ENCODE peak calls at places on chromosomes 5 and 9, in nine cellular contexts. One of them, this sample, is unnamed.
A peak's percentile ranks its signal among the peaks of the same experiment; 100 is the strongest.

GRCh38 chr5:58542709-58543108 is 40.2 kb upstream of the RAB3C start:
- DNase-seq in tibial nerve: no peak
- DNase-seq in nephron progenitor cell: no peak
- DNase-seq in AG10803: no peak
- DNase-seq in A673: no peak
- DNase-seq in activated CD8-positive, alpha-beta T cell treated with anti-CD3 and anti-CD28 coated beads for 36 hours: no peak
- DNase-seq in cardiac muscle cell: no peak
- DNase-seq in fibroblast of mammary gland: no peak
- DNase-seq in glutamatergic neuron: no peak
- DNase-seq in this sample: no peak

GRCh38 chr5:29148581-29148980 is 2044.9 kb upstream of the CDH6 start:
- DNase-seq in tibial nerve: no peak
- DNase-seq in nephron progenitor cell: no peak
- DNase-seq in AG10803: no peak
- DNase-seq in A673: no peak
- DNase-seq in activated CD8-positive, alpha-beta T cell treated with anti-CD3 and anti-CD28 coated beads for 36 hours: no peak
- DNase-seq in cardiac muscle cell: no peak
- DNase-seq in fibroblast of mammary gland: no peak
- DNase-seq in glutamatergic neuron: no peak
- DNase-seq in this sample: no peak

GRCh38 chr5:125198270-125198974 is 452.0 kb upstream of the ZNF608 start:
- DNase-seq in tibial nerve: peak; percentile 77
- DNase-seq in nephron progenitor cell: peak; percentile 57
- DNase-seq in AG10803: peak; percentile 63
- DNase-seq in A673: peak; percentile 78
- DNase-seq in activated CD8-positive, alpha-beta T cell treated with anti-CD3 and anti-CD28 coated beads for 36 hours: no peak
- DNase-seq in cardiac muscle cell: peak; percentile 88
- DNase-seq in fibroblast of mammary gland: peak; percentile 81
- DNase-seq in glutamatergic neuron: peak; percentile 83
- DNase-seq in this sample: no peak

GRCh38 chr5:135367070-135367469 is 32.0 kb downstream of the MACROH2A1 start:
- DNase-seq in tibial nerve: no peak
- DNase-seq in nephron progenitor cell: no peak
- DNase-seq in AG10803: no peak
- DNase-seq in A673: no peak
- DNase-seq in activated CD8-positive, alpha-beta T cell treated with anti-CD3 and anti-CD28 coated beads for 36 hours: no peak
- DNase-seq in cardiac muscle cell: no peak
- DNase-seq in fibroblast of mammary gland: no peak
- DNase-seq in glutamatergic neuron: no peak
- DNase-seq in this sample: no peak

GRCh38 chr9:96460470-96460869 is 10.5 kb downstream of the HABP4 start:
- DNase-seq in tibial nerve: no peak
- DNase-seq in nephron progenitor cell: no peak
- DNase-seq in AG10803: peak; percentile 84
- DNase-seq in A673: no peak
- DNase-seq in activated CD8-positive, alpha-beta T cell treated with anti-CD3 and anti-CD28 coated beads for 36 hours: no peak
- DNase-seq in cardiac muscle cell: no peak
- DNase-seq in fibroblast of mammary gland: peak; percentile 84
- DNase-seq in glutamatergic neuron: no peak
- DNase-seq in this sample: no peak

GRCh38 chr5:131974956-131975726 is 29.7 kb upstream of the MEIKIN start:
- DNase-seq in tibial nerve: no peak
- DNase-seq in nephron progenitor cell: no peak
- DNase-seq in AG10803: no peak
- DNase-seq in A673: no peak
- DNase-seq in activated CD8-positive, alpha-beta T cell treated with anti-CD3 and anti-CD28 coated beads for 36 hours: peak; percentile 29
- DNase-seq in cardiac muscle cell: no peak
- DNase-seq in fibroblast of mammary gland: no peak
- DNase-seq in glutamatergic neuron: no peak
- DNase-seq in this sample: no peak

GRCh38 chr5:123422433-123423277 is 548 bp downstream of the CEP120 start:
- DNase-seq in tibial nerve: peak; percentile 31
- DNase-seq in nephron progenitor cell: no peak
- DNase-seq in AG10803: peak; percentile 27
- DNase-seq in A673: peak; percentile 22
- DNase-seq in activated CD8-positive, alpha-beta T cell treated with anti-CD3 and anti-CD28 coated beads for 36 hours: peak; percentile 31
- DNase-seq in cardiac muscle cell: peak; percentile 33
- DNase-seq in fibroblast of mammary gland: peak; percentile 41
- DNase-seq in glutamatergic neuron: no peak
- DNase-seq in this sample: no peak

GRCh38 chr9:136862849-136863622 is 3.1 kb downstream of the EDF1 start:
- DNase-seq in tibial nerve: no peak
- DNase-seq in nephron progenitor cell: no peak
- DNase-seq in AG10803: no peak
- DNase-seq in A673: no peak
- DNase-seq in activated CD8-positive, alpha-beta T cell treated with anti-CD3 and anti-CD28 coated beads for 36 hours: no peak
- DNase-seq in cardiac muscle cell: no peak
- DNase-seq in fibroblast of mammary gland: no peak
- DNase-seq in glutamatergic neuron: no peak
- DNase-seq in this sample: no peak

GRCh38 chr9:113349434-113350337 is at the start of gene BSPRY:
- DNase-seq in tibial nerve: no peak
- DNase-seq in nephron progenitor cell: peak; percentile 55
- DNase-seq in AG10803: no peak
- DNase-seq in A673: no peak
- DNase-seq in activated CD8-positive, alpha-beta T cell treated with anti-CD3 and anti-CD28 coated beads for 36 hours: peak; percentile 50
- DNase-seq in cardiac muscle cell: no peak
- DNase-seq in fibroblast of mammary gland: no peak
- DNase-seq in glutamatergic neuron: peak; percentile 31
- DNase-seq in this sample: peak; percentile 68

GRCh38 chr5:159667286-159667685 is 249.0 kb upstream of the ADRA1B start:
- DNase-seq in tibial nerve: no peak
- DNase-seq in nephron progenitor cell: no peak
- DNase-seq in AG10803: no peak
- DNase-seq in A673: no peak
- DNase-seq in activated CD8-positive, alpha-beta T cell treated with anti-CD3 and anti-CD28 coated beads for 36 hours: no peak
- DNase-seq in cardiac muscle cell: no peak
- DNase-seq in fibroblast of mammary gland: no peak
- DNase-seq in glutamatergic neuron: no peak
- DNase-seq in this sample: no peak

GRCh38 chr5:123180178-123180577 is 91.1 kb downstream of the PRDM6 start:
- DNase-seq in tibial nerve: no peak
- DNase-seq in nephron progenitor cell: no peak
- DNase-seq in AG10803: peak; percentile 10
- DNase-seq in A673: no peak
- DNase-seq in activated CD8-positive, alpha-beta T cell treated with anti-CD3 and anti-CD28 coated beads for 36 hours: no peak
- DNase-seq in cardiac muscle cell: no peak
- DNase-seq in fibroblast of mammary gland: no peak
- DNase-seq in glutamatergic neuron: no peak
- DNase-seq in this sample: no peak

GRCh38 chr9:92176068-92176799 is 61.0 kb upstream of the SPTLC1 start:
- DNase-seq in tibial nerve: no peak
- DNase-seq in nephron progenitor cell: no peak
- DNase-seq in AG10803: peak; percentile 4
- DNase-seq in A673: no peak
- DNase-seq in activated CD8-positive, alpha-beta T cell treated with anti-CD3 and anti-CD28 coated beads for 36 hours: no peak
- DNase-seq in cardiac muscle cell: no peak
- DNase-seq in fibroblast of mammary gland: no peak
- DNase-seq in glutamatergic neuron: no peak
- DNase-seq in this sample: no peak

GRCh38 chr5:133957080-133957479 is 11.3 kb downstream of the C5orf15 start:
- DNase-seq in tibial nerve: no peak
- DNase-seq in nephron progenitor cell: no peak
- DNase-seq in AG10803: no peak
- DNase-seq in A673: no peak
- DNase-seq in activated CD8-positive, alpha-beta T cell treated with anti-CD3 and anti-CD28 coated beads for 36 hours: no peak
- DNase-seq in cardiac muscle cell: no peak
- DNase-seq in fibroblast of mammary gland: no peak
- DNase-seq in glutamatergic neuron: no peak
- DNase-seq in this sample: no peak

GRCh38 chr5:155260798-155261197 is 247.2 kb downstream of the KIF4B start:
- DNase-seq in tibial nerve: no peak
- DNase-seq in nephron progenitor cell: no peak
- DNase-seq in AG10803: no peak
- DNase-seq in A673: peak; percentile 53
- DNase-seq in activated CD8-positive, alpha-beta T cell treated with anti-CD3 and anti-CD28 coated beads for 36 hours: no peak
- DNase-seq in cardiac muscle cell: no peak
- DNase-seq in fibroblast of mammary gland: no peak
- DNase-seq in glutamatergic neuron: no peak
- DNase-seq in this sample: peak; percentile 16

GRCh38 chr9:12625844-12626243 is 67.3 kb upstream of the TYRP1 start:
- DNase-seq in tibial nerve: no peak
- DNase-seq in nephron progenitor cell: no peak
- DNase-seq in AG10803: no peak
- DNase-seq in A673: no peak
- DNase-seq in activated CD8-positive, alpha-beta T cell treated with anti-CD3 and anti-CD28 coated beads for 36 hours: no peak
- DNase-seq in cardiac muscle cell: no peak
- DNase-seq in fibroblast of mammary gland: no peak
- DNase-seq in glutamatergic neuron: no peak
- DNase-seq in this sample: no peak

GRCh38 chr5:76083555-76084495 is 642 bp downstream of the SV2C start:
- DNase-seq in tibial nerve: no peak
- DNase-seq in nephron progenitor cell: peak; percentile 46
- DNase-seq in AG10803: no peak
- DNase-seq in A673: peak; percentile 54
- DNase-seq in activated CD8-positive, alpha-beta T cell treated with anti-CD3 and anti-CD28 coated beads for 36 hours: peak; percentile 41
- DNase-seq in cardiac muscle cell: peak; percentile 2
- DNase-seq in fibroblast of mammary gland: no peak
- DNase-seq in glutamatergic neuron: peak; percentile 53
- DNase-seq in this sample: peak; percentile 53

GRCh38 chr5:41094871-41095270 is 23.7 kb upstream of the MROH2B start:
- DNase-seq in tibial nerve: no peak
- DNase-seq in nephron progenitor cell: no peak
- DNase-seq in AG10803: no peak
- DNase-seq in A673: no peak
- DNase-seq in activated CD8-positive, alpha-beta T cell treated with anti-CD3 and anti-CD28 coated beads for 36 hours: no peak
- DNase-seq in cardiac muscle cell: peak; percentile 51
- DNase-seq in fibroblast of mammary gland: peak; percentile 27
- DNase-seq in glutamatergic neuron: no peak
- DNase-seq in this sample: no peak

GRCh38 chr9:127525426-127526188 is 74.3 kb downstream of the LRSAM1 start:
- DNase-seq in tibial nerve: no peak
- DNase-seq in nephron progenitor cell: no peak
- DNase-seq in AG10803: peak; percentile 80
- DNase-seq in A673: peak; percentile 60
- DNase-seq in activated CD8-positive, alpha-beta T cell treated with anti-CD3 and anti-CD28 coated beads for 36 hours: peak; percentile 55
- DNase-seq in cardiac muscle cell: peak; percentile 61
- DNase-seq in fibroblast of mammary gland: peak; percentile 73
- DNase-seq in glutamatergic neuron: no peak
- DNase-seq in this sample: no peak
- TF ChIP-seq CTCF in tibial nerve: peak; percentile 34
- TF ChIP-seq CTCF in nephron progenitor cell: peak; percentile 24
- TF ChIP-seq CTCF in AG10803: peak; percentile 77
- TF ChIP-seq CTCF in A673: peak; percentile 57
- TF ChIP-seq CTCF in activated CD8-positive, alpha-beta T cell treated with anti-CD3 and anti-CD28 coated beads for 36 hours: peak; percentile 74
- TF ChIP-seq CTCF in cardiac muscle cell: peak; percentile 61
- TF ChIP-seq CTCF in fibroblast of mammary gland: peak; percentile 79
- TF ChIP-seq CTCF in glutamatergic neuron: peak; percentile 64
- TF ChIP-seq CTCF in this sample: no peak

DNA sequence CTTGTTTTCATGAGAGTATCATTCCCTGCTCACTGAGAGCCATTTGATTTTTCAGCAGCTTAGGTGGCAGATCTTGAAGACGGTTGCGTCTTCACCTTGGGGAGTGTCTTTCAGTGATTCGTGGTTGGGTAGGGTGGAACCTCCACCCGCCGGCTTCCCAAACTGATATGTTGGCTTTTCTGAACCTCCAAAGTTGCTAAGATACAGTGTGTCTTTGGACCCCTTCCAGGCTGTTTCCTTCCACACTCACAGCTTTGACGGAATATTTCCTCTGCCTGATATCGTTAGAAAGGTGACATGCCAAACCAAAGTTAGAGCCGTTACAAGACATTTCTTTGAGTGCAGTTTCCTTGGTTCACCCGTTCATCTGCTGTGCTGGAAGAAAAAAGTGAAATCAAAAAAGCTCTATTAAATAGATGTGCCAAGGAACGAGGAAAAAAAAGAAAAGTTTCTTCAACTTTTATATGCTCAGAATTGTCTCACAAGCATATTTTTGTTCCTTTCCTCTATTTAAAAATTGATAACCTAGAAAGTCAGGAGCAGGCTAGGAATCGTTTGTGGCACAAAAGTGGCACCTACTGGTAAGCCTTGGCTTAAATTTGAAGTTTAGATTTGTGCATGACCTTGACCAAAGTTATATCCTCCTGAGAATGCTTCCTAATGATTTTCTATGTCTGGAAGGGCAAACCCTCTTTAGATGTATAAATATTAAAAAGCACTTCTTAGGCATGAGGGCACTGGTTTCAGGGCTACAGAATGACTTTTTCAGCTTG is 270.7 kb upstream of the WWC1 start:
- DNase-seq in tibial nerve: peak; percentile 29
- DNase-seq in nephron progenitor cell: no peak
- DNase-seq in AG10803: no peak
- DNase-seq in A673: peak; percentile 41
- DNase-seq in activated CD8-positive, alpha-beta T cell treated with anti-CD3 and anti-CD28 coated beads for 36 hours: no peak
- DNase-seq in cardiac muscle cell: peak; percentile 60
- DNase-seq in fibroblast of mammary gland: peak; percentile 24
- DNase-seq in glutamatergic neuron: no peak
- DNase-seq in this sample: no peak
- TF ChIP-seq CTCF in tibial nerve: no peak
- TF ChIP-seq CTCF in nephron progenitor cell: no peak
- TF ChIP-seq CTCF in AG10803: peak; percentile 37
- TF ChIP-seq CTCF in A673: peak; percentile 47
- TF ChIP-seq CTCF in activated CD8-positive, alpha-beta T cell treated with anti-CD3 and anti-CD28 coated beads for 36 hours: no peak
- TF ChIP-seq CTCF in cardiac muscle cell: peak; percentile 51
- TF ChIP-seq CTCF in fibroblast of mammary gland: peak; percentile 37
- TF ChIP-seq CTCF in glutamatergic neuron: no peak
- TF ChIP-seq CTCF in this sample: no peak

DNA sequence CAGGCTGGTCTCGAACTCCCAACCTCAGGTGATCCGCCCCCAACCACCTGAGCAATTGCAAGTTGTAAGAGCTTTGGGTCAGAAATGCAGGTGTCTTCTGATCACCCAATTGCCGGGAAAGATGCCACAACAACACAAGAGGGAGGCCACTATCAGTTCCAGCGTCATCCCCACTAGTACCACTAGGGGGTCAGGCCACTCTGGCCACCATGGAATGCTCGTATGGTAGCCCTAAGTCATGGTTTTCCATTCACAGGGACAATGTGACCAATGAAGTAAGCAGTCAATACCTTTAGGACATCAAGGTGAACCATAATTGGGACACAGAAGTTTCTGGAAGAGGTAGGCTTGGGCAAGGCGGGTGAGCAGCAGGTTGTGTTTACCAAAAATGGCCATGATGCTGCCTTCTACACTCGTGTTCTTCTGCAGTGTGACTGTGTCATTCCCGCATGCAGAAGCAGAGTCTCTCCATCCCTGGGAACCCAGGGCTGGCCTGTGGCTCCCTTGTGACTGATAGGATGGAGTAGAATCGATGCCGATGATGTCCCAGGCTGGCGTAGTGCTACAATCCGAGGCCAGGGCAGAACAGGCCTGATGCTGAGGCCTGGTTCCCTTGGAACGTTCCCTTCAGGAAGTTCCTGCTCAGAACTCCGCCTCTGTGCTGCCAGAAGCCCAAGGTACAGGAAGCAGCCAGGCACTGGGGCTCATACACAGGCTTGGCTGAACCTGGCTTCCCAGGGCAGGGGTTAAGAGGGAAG is 42.2 kb upstream of the ANKRD33B start:
- DNase-seq in tibial nerve: no peak
- DNase-seq in nephron progenitor cell: no peak
- DNase-seq in AG10803: no peak
- DNase-seq in A673: no peak
- DNase-seq in activated CD8-positive, alpha-beta T cell treated with anti-CD3 and anti-CD28 coated beads for 36 hours: no peak
- DNase-seq in cardiac muscle cell: no peak
- DNase-seq in fibroblast of mammary gland: no peak
- DNase-seq in glutamatergic neuron: no peak
- DNase-seq in this sample: no peak
- TF ChIP-seq CTCF in tibial nerve: no peak
- TF ChIP-seq CTCF in nephron progenitor cell: peak; percentile 30
- TF ChIP-seq CTCF in AG10803: peak; percentile 37
- TF ChIP-seq CTCF in A673: peak; percentile 50
- TF ChIP-seq CTCF in activated CD8-positive, alpha-beta T cell treated with anti-CD3 and anti-CD28 coated beads for 36 hours: peak; percentile 38
- TF ChIP-seq CTCF in cardiac muscle cell: peak; percentile 35
- TF ChIP-seq CTCF in fibroblast of mammary gland: peak; percentile 51
- TF ChIP-seq CTCF in glutamatergic neuron: peak; percentile 54
- TF ChIP-seq CTCF in this sample: no peak

GRCh38 chr5:116272281-116272941 is 187.6 kb downstream of the COMMD10 start:
- DNase-seq in tibial nerve: no peak
- DNase-seq in nephron progenitor cell: no peak
- DNase-seq in AG10803: peak; percentile 83
- DNase-seq in A673: peak; percentile 11
- DNase-seq in activated CD8-positive, alpha-beta T cell treated with anti-CD3 and anti-CD28 coated beads for 36 hours: no peak
- DNase-seq in cardiac muscle cell: peak; percentile 61
- DNase-seq in fibroblast of mammary gland: peak; percentile 85
- DNase-seq in glutamatergic neuron: no peak
- DNase-seq in this sample: no peak
- TF ChIP-seq CTCF in tibial nerve: no peak
- TF ChIP-seq CTCF in nephron progenitor cell: no peak
- TF ChIP-seq CTCF in AG10803: peak; percentile 36
- TF ChIP-seq CTCF in A673: no peak
- TF ChIP-seq CTCF in activated CD8-positive, alpha-beta T cell treated with anti-CD3 and anti-CD28 coated beads for 36 hours: no peak
- TF ChIP-seq CTCF in cardiac muscle cell: no peak
- TF ChIP-seq CTCF in fibroblast of mammary gland: peak; percentile 39
- TF ChIP-seq CTCF in glutamatergic neuron: peak; percentile 10
- TF ChIP-seq CTCF in this sample: no peak